ENCODE peak calls at places on chromosomes 4 and X, in four cellular contexts. X is PC-9; O is stimulated activated effector memory CD8-positive, alpha-beta T cell treated with anti-CD3 and anti-CD28 coated beads, Interleukin-12 subunit alpha, Interleukin-12 subunit beta, amount 100 ng/mL, for 72 hours; N is CD8-positive, alpha-beta memory T cell. L is an unnamed sample.

GRCh38 chrX:19382500-19383145 is 38.9 kb downstream of the PDHA1 start:
- DNase-seq in X (peak), O (peak), N (peak), L (no peak)

GRCh38 chrX:155313766-155314165 is 20.6 kb downstream of the CLIC2 start:
- DNase-seq in X (peak), O (no peak), N (no peak), L (no peak)

GRCh38 chr4:139300431-139301142 is 718 bp upstream of the NAA15 start:
- DNase-seq in X (peak), O (peak), N (peak), L (no peak)

GRCh38 chr4:182896421-182896820 is 20.8 kb downstream of the DCTD start:
- DNase-seq in X (no peak), O (no peak), N (no peak), L (no peak)

GRCh38 chrX:153886915-153887314 is 942 bp upstream of the L1CAM start:
- DNase-seq in X (peak), O (no peak), N (no peak), L (no peak)

GRCh38 chr4:31088600-31089230 is 368.5 kb downstream of the PCDH7 start:
- DNase-seq in X (peak), O (no peak), N (no peak), L (no peak)

GRCh38 chrX:104330966-104331365 is 76.2 kb upstream of the ESX1 start:
- DNase-seq in X (peak), O (no peak), N (no peak), L (no peak)

GRCh38 chrX:45602151-45602550 is 401.5 kb upstream of the DIPK2B start:
- DNase-seq in X (no peak), O (no peak), N (no peak), L (no peak)

GRCh38 chrX:30489323-30489722 is 88.2 kb downstream of the TASL start:
- DNase-seq in X (no peak), O (no peak), N (no peak), L (no peak)

GRCh38 chr4:92387459-92388069 is 83.8 kb downstream of the GRID2 start:
- DNase-seq in X (no peak), O (no peak), N (no peak), L (no peak)

GRCh38 chr4:122450847-122451246 is 5.7 kb downstream of the IL2 start:
- DNase-seq in X (no peak), O (no peak), N (no peak), L (no peak)

GRCh38 chr4:766152-766515 is 59.8 kb downstream of the CPLX1 start:
- DNase-seq in X (no peak), O (no peak), N (no peak), L (no peak)

GRCh38 chr4:186192068-186192751 is 843 bp downstream of the CYP4V2 start:
- DNase-seq in X (no peak), O (peak), N (no peak), L (no peak)

GRCh38 chrX:48589482-48590162 is 7.7 kb upstream of the WDR13 start:
- DNase-seq in X (no peak), O (no peak), N (no peak), L (no peak)

GRCh38 chr4:174005422-174005821 is 278.0 kb downstream of the FBXO8 start:
- DNase-seq in X (no peak), O (no peak), N (no peak), L (no peak)

GRCh38 chr4:175874290-175874689 is 62.2 kb upstream of the GPM6A start:
- DNase-seq in X (no peak), O (no peak), N (no peak), L (no peak)

GRCh38 chrX:39969099-39969825 is 128.5 kb downstream of the BCOR start:
- DNase-seq in X (no peak), O (no peak), N (no peak), L (no peak)

GRCh38 chr4:142567620-142568451 is 278.3 kb downstream of the INPP4B start:
- DNase-seq in X (no peak), O (no peak), N (no peak), L (peak)

GRCh38 chr4:187618701-187619278 is 376.8 kb upstream of the ZFP42 start:
- DNase-seq in X (no peak), O (no peak), N (no peak), L (no peak)

GRCh38 chr4:41852229-41852628 is 83.0 kb upstream of the TMEM33 start:
- DNase-seq in X (no peak), O (no peak), N (no peak), L (no peak)

GRCh38 chrX:63686878-63687714 is 97.9 kb downstream of the ARHGEF9 start:
- DNase-seq in X (no peak), O (peak), N (no peak), L (no peak)

GRCh38 chr4:129218897-129219296 is 122.9 kb downstream of the C4orf33 start:
- DNase-seq in X (no peak), O (no peak), N (no peak), L (no peak)

GRCh38 chr4:476501-476900 is 22.5 kb downstream of the ZNF721 start:
- DNase-seq in X (no peak), O (no peak), N (no peak), L (no peak)

GRCh38 chrX:120749141-120749846 is 119.4 kb upstream of the C1GALT1C1 start:
- DNase-seq in X (peak), O (no peak), N (no peak), L (no peak)

GRCh38 chr4:100843897-100844296 is 326.1 kb upstream of the EMCN start:
- DNase-seq in X (no peak), O (no peak), N (no peak), L (no peak)

GRCh38 chr4:915041-915474 is 17.1 kb downstream of the GAK start:
- DNase-seq in X (no peak), O (no peak), N (peak), L (no peak)

GRCh38 chr4:71231073-71231752 is 107.6 kb upstream of the SLC4A4 start:
- DNase-seq in X (no peak), O (no peak), N (no peak), L (no peak)

GRCh38 chrX:54786972-54787371 is 11.1 kb downstream of the ITIH6 start:
- DNase-seq in X (no peak), O (no peak), N (peak), L (no peak)

GRCh38 chrX:153226344-153227190 is 47.5 kb downstream of the MAGEA1 start:
- DNase-seq in X (peak), O (no peak), N (no peak), L (no peak)

GRCh38 chr4:65344278-65344825 is 325.9 kb downstream of the EPHA5 start:
- DNase-seq in X (no peak), O (no peak), N (no peak), L (peak)

GRCh38 chrX:31609130-31609529 is 537.3 kb upstream of the FTHL17 start:
- DNase-seq in X (peak), O (no peak), N (no peak), L (no peak)

GRCh38 chrX:139766545-139766983 is 58.6 kb upstream of the MCF2 start:
- DNase-seq in X (no peak), O (peak), N (peak), L (no peak)

L was measured in NCI-H1048.